ENCODE peak calls at places on chromosomes 6 and 20, in five cellular contexts. M, T, A, X and D are unnamed samples.

GRCh38 chr20:63183422-63184146 is 32.3 kb downstream of the YTHDF1 start:
- DNase-seq in M (peak), T (no peak), A (peak), X (peak), D (peak)

GRCh38 chr6:130858498-130859160 is 31.4 kb downstream of the SMLR1 start:
- DNase-seq in M (no peak), T (no peak), A (no peak), X (no peak), D (no peak)

GRCh38 chr6:141552463-141552862 is 580.3 kb upstream of the GJE1 start:
- DNase-seq in M (peak), T (no peak), A (no peak), X (peak), D (no peak)

GRCh38 chr20:1418335-1418734 is 25.5 kb upstream of the FKBP1A start:
- DNase-seq in M (peak), T (no peak), A (no peak), X (no peak), D (no peak)

GRCh38 chr20:20712004-20712473 is 405 bp downstream of the RALGAPA2 start:
- DNase-seq in M (no peak), T (peak), A (no peak), X (no peak), D (no peak)

GRCh38 chr20:58053391-58054055 is 174.9 kb downstream of the ANKRD60 start:
- DNase-seq in M (no peak), T (no peak), A (no peak), X (no peak), D (no peak)

GRCh38 chr6:27188885-27189418 is 58.5 kb upstream of the PRSS16 start:
- DNase-seq in M (peak), T (no peak), A (peak), X (peak), D (peak)

GRCh38 chr6:133341607-133342158 is 100.5 kb downstream of the EYA4 start:
- DNase-seq in M (peak), T (no peak), A (no peak), X (peak), D (peak)

GRCh38 chr20:61251529-61252393 is at the start of gene CDH4:
- DNase-seq in M (no peak), T (no peak), A (peak), X (no peak), D (no peak)

GRCh38 chr6:79062708-79063107 is 15.3 kb downstream of the PHIP start:
- DNase-seq in M (no peak), T (no peak), A (no peak), X (no peak), D (no peak)

GRCh38 chr6:35392111-35392702 is 49.8 kb downstream of the PPARD start:
- DNase-seq in M (no peak), T (peak), A (no peak), X (no peak), D (peak)

GRCh38 chr6:112286010-112286409 is 31.6 kb upstream of the LAMA4 start:
- DNase-seq in M (no peak), T (no peak), A (no peak), X (no peak), D (no peak)

GRCh38 chr6:11128608-11129007 is 17.1 kb upstream of the ERVFRD-1 start:
- DNase-seq in M (no peak), T (no peak), A (no peak), X (no peak), D (no peak)

GRCh38 chr6:158707120-158707519 is 57.3 kb downstream of the SYTL3 start:
- DNase-seq in M (peak), T (no peak), A (no peak), X (peak), D (peak)

GRCh38 chr6:117506180-117506835 is 23.8 kb downstream of the DCBLD1 start:
- DNase-seq in M (peak), T (no peak), A (no peak), X (peak), D (no peak)

GRCh38 chr6:43793875-43794242 is 23.8 kb downstream of the VEGFA start:
- DNase-seq in M (no peak), T (no peak), A (no peak), X (no peak), D (no peak)

GRCh38 chr6:149264629-149265028 is 52.9 kb upstream of the TAB2 start:
- DNase-seq in M (no peak), T (no peak), A (no peak), X (no peak), D (no peak)

GRCh38 chr20:61753987-61754956 is 311.4 kb downstream of the TAF4 start:
- DNase-seq in M (no peak), T (no peak), A (no peak), X (no peak), D (no peak)

GRCh38 chr6:149081281-149081680 is 236.2 kb upstream of the TAB2 start:
- DNase-seq in M (no peak), T (no peak), A (no peak), X (no peak), D (no peak)

GRCh38 chr6:26576929-26577719 is 19.6 kb upstream of the ABT1 start:
- DNase-seq in M (peak), T (no peak), A (peak), X (peak), D (peak)

GRCh38 chr6:3561745-3562144 is 104.9 kb upstream of the SLC22A23 start:
- DNase-seq in M (peak), T (no peak), A (peak), X (peak), D (no peak)

GRCh38 chr20:584375-585301 is 25.5 kb downstream of the TCF15 start:
- DNase-seq in M (no peak), T (no peak), A (no peak), X (no peak), D (no peak)

GRCh38 chr6:126072834-126073233 is 86.5 kb downstream of the TRMT11 start:
- DNase-seq in M (no peak), T (no peak), A (no peak), X (no peak), D (no peak)

GRCh38 chr6:11929451-11929850 is 82.7 kb upstream of the HIVEP1 start:
- DNase-seq in M (no peak), T (no peak), A (no peak), X (no peak), D (no peak)

GRCh38 chr6:15970517-15970916 is 158.4 kb upstream of the MYLIP start:
- DNase-seq in M (no peak), T (no peak), A (no peak), X (no peak), D (no peak)

GRCh38 chr6:72950114-72950860 is 275.0 kb downstream of the KHDC1L start:
- DNase-seq in M (peak), T (no peak), A (no peak), X (peak), D (no peak)

GRCh38 chr20:36010745-36011326 is 42.4 kb downstream of the CNBD2 start:
- DNase-seq in M (no peak), T (no peak), A (no peak), X (no peak), D (no peak)

GRCh38 chr6:128352331-128352730 is 168.1 kb downstream of the PTPRK start:
- DNase-seq in M (no peak), T (no peak), A (no peak), X (no peak), D (no peak)

GRCh38 chr6:81894788-81895221 is 142.3 kb upstream of the TENT5A start:
- DNase-seq in M (peak), T (no peak), A (no peak), X (peak), D (no peak)

GRCh38 chr6:87277123-87277522 is 45.3 kb upstream of the SMIM8 start:
- DNase-seq in M (peak), T (no peak), A (no peak), X (peak), D (no peak)

GRCh38 chr20:1897486-1897885 is 2.3 kb downstream of the SIRPA start:
- DNase-seq in M (peak), T (peak), A (no peak), X (no peak), D (no peak)

GRCh38 chr6:328184-328670 is 35.9 kb downstream of the DUSP22 start:
- DNase-seq in M (peak), T (no peak), A (no peak), X (peak), D (no peak)

GRCh38 chr6:114735118-114735730 is 392.4 kb upstream of the HS3ST5 start:
- DNase-seq in M (no peak), T (no peak), A (no peak), X (no peak), D (no peak)

GRCh38 chr6:168118935-168119334 is 39.9 kb upstream of the FRMD1 start:
- DNase-seq in M (no peak), T (peak), A (no peak), X (no peak), D (no peak)

GRCh38 chr6:168117942-168118341 is 38.9 kb upstream of the FRMD1 start:
- DNase-seq in M (no peak), T (peak), A (no peak), X (no peak), D (no peak)

GRCh38 chr6:168120390-168121307 is 41.6 kb upstream of the FRMD1 start:
- DNase-seq in M (no peak), T (peak), A (no peak), X (no peak), D (no peak)

GRCh38 chr6:168121308-168121665 is 42.3 kb upstream of the FRMD1 start:
- DNase-seq in M (no peak), T (peak), A (no peak), X (no peak), D (no peak)

DNA sequence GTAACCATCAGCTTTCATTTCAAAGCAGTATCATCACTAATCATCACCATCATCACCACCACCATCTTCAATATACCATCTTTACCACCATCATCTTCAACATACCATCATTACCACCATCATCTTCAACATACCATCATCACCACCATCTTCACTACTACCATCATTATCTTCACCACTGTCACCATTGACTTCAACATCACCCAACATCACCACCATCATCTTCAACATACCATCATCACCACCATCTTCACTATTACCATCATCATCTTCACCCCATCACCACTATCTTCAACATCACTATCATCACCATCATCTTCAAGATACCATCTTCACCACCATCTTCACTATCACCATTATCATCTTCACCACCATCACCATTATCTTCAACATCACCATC is 40.5 kb upstream of the FRMD1 start:
- DNase-seq in M (no peak), T (no peak), A (no peak), X (no peak), D (no peak)
- TF ChIP-seq CTCF in M (no peak), T (no peak), A (no peak), X (no peak), D (no peak)

GRCh38 chr6:169072127-169073042 is 181.3 kb downstream of the THBS2 start:
- DNase-seq in M (no peak), T (no peak), A (no peak), X (no peak), D (no peak)

GRCh38 chr6:169073311-169073710 is 180.3 kb downstream of the THBS2 start:
- DNase-seq in M (peak), T (no peak), A (no peak), X (peak), D (no peak)

GRCh38 chr6:169071394-169071793 is 182.3 kb downstream of the THBS2 start:
- DNase-seq in M (no peak), T (no peak), A (no peak), X (no peak), D (no peak)

GRCh38 chr6:169069361-169069760 is 184.3 kb downstream of the THBS2 start:
- DNase-seq in M (no peak), T (no peak), A (no peak), X (no peak), D (no peak)

DNA sequence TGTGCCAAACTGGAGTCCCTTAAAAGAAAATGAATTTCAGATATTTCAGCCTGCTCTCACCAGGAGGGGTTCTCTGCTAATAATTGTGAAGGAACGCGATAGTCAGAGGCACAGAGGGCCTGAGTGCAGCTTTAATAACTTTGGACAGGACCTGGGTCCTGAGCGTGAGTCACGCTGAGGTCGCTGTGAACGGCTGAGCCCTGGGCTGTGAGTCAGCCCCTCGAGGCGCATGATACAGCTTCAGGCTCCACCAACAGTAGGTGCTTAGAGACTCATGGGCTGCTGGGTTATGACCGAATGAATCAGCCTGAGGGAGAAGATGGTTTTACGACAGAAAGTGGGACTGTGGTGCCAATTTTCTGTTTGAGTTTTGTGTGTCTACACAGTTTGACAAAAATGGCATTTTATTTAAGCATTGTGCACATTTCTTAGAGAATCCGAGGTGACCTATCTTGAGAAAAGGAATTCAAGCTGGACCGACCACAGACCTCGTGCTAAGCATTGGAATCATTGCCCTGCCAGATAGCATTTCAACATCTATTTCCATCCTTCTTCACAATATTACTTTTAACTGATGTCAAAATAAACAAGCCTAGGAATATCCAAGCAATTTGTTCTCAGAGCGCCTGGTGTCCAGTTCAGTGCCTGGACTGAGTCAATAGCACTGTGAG is 183.0 kb downstream of the THBS2 start:
- DNase-seq in M (peak), T (peak), A (no peak), X (peak), D (peak)
- TF ChIP-seq CTCF in M (peak), T (no peak), A (no peak), X (peak), D (no peak)

DNA sequence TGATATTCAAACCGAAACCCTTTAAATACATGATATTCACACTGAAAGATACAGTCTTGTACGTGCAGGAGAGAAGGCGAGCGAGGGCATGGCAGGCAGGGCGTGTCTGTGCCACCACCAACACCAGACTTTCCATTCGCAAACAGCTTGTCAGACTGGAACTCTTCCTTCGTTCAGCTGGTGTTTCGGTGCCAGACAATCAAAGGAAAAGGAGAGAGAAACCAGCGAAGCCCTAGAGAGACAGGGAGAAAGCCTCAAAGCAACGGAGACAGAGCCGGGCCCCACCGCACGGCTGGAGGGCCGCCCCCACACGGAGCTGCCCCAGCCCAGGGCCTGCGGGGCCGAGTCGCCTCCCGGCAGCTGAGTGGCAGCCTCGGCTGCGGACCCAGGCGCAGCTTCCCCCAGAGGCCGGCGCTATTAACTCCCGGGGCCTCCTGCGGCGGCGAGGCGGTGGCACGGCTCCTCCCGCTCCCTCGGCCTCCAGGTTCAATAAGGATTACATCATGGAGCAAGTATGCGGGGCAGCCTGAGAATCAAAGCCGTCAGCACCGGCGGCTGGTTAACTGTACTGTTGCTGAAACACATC is 32.1 kb upstream of the NR2E1 start:
- DNase-seq in M (peak), T (no peak), A (peak), X (peak), D (peak)
- TF ChIP-seq CTCF in M (no peak), T (no peak), A (no peak), X (no peak), D (peak)

DNA sequence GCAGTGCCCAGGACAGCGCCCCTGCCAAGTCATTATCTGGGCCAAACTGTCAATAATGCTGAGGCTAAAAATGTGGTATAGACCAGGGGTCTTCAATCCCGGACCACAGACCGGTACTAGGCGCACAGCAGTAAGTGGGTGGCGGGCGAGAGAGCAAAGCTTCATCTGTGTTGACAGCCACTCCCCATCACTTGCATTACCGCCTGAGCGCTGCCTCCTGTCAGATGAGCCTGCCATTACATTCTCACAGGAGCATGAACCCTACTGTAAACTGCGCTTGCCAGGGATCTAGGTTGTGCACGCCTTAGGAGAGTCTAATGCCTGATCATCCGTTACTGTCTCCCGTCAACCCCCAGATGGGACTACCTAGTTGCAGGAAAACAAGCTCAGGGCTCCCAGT is 91.0 kb downstream of the NFATC2 start:
- DNase-seq in M (no peak), T (no peak), A (no peak), X (no peak), D (no peak)
- TF ChIP-seq CTCF in M (no peak), T (no peak), A (no peak), X (no peak), D (no peak)

GRCh38 chr6:5257400-5257799 is 3.4 kb downstream of the LYRM4 start:
- DNase-seq in M (no peak), T (no peak), A (no peak), X (no peak), D (no peak)

GRCh38 chr6:5260111-5260620 is 584 bp downstream of the LYRM4 start:
- DNase-seq in M (peak), T (peak), A (peak), X (peak), D (peak)

GRCh38 chr6:5261545-5262109 is 314 bp downstream of the FARS2 start:
- DNase-seq in M (no peak), T (no peak), A (no peak), X (no peak), D (no peak)

GRCh38 chr6:5259428-5259827 is 1.3 kb downstream of the LYRM4 start:
- DNase-seq in M (no peak), T (no peak), A (no peak), X (no peak), D (no peak)

GRCh38 chr6:5260661-5261544 is at the start of the genes FARS2 and LYRM4:
- DNase-seq in M (peak), T (peak), A (peak), X (peak), D (peak)
- TF ChIP-seq CTCF in M (no peak), T (no peak), A (peak), X (peak), D (no peak)